ENCODE peak calls at places on chromosomes 5 and 9, in six cellular contexts. P, K, G, I, S and Y are unnamed samples.

GRCh38 chr9:37464426-37465248 is 613 bp downstream of the ZBTB5 start:
- DNase-seq in P (peak), K (peak), G (no peak), I (peak), S (peak), Y (no peak)

GRCh38 chr5:32225445-32225844 is 51.3 kb upstream of the GOLPH3 start:
- DNase-seq in P (peak), K (no peak), G (no peak), I (peak), S (peak), Y (no peak)

GRCh38 chr5:54234304-54234938 is 76.0 kb downstream of the ARL15 start:
- DNase-seq in P (no peak), K (no peak), G (no peak), I (peak), S (peak), Y (no peak)

GRCh38 chr5:116303810-116304209 is 219.0 kb downstream of the COMMD10 start:
- DNase-seq in P (no peak), K (no peak), G (no peak), I (no peak), S (no peak), Y (no peak)

GRCh38 chr5:1930880-1931589 is 48.3 kb upstream of the IRX4 start:
- DNase-seq in P (peak), K (no peak), G (no peak), I (peak), S (no peak), Y (peak)

GRCh38 chr5:115939059-115939458 is 23.2 kb upstream of the LVRN start:
- DNase-seq in P (no peak), K (no peak), G (no peak), I (no peak), S (peak), Y (no peak)

GRCh38 chr9:120862452-120862851 is 14.5 kb downstream of the PHF19 start:
- DNase-seq in P (peak), K (no peak), G (no peak), I (no peak), S (no peak), Y (no peak)

GRCh38 chr5:68161156-68161555 is 54.4 kb upstream of the PIK3R1 start:
- DNase-seq in P (no peak), K (no peak), G (no peak), I (no peak), S (no peak), Y (no peak)

GRCh38 chr5:179852993-179853547 is 5.5 kb downstream of the MRNIP start:
- DNase-seq in P (no peak), K (no peak), G (no peak), I (no peak), S (no peak), Y (no peak)

GRCh38 chr5:129973716-129974426 is 69.6 kb downstream of the CHSY3 start:
- DNase-seq in P (no peak), K (no peak), G (no peak), I (no peak), S (peak), Y (no peak)